ENCODE peak calls at places on chromosomes 11 and 22, in four cellular contexts. One of them, this sample, is unnamed.
A peak's percentile ranks its signal among the peaks of the same experiment; 100 is the strongest.

GRCh38 chr22:23715811-23716355 is 25.1 kb downstream of the RGL4 start:
- DNase-seq in H1: no peak
- DNase-seq in K562: peak; percentile 13
- DNase-seq in GM12878: no peak
- DNase-seq in this sample: no peak

GRCh38 chr11:68258363-68258765 is 13.4 kb downstream of the C11orf24 start:
- DNase-seq in H1: no peak
- DNase-seq in K562: no peak
- DNase-seq in GM12878: no peak
- DNase-seq in this sample: no peak

GRCh38 chr11:6251990-6252473 is 7.6 kb upstream of the CCKBR start:
- DNase-seq in H1: no peak
- DNase-seq in K562: peak; percentile 51
- DNase-seq in GM12878: no peak
- DNase-seq in this sample: peak; percentile 85

GRCh38 chr11:125517116-125517804 is 21.2 kb upstream of the FEZ1 start:
- DNase-seq in H1: peak; percentile 76
- DNase-seq in K562: peak; percentile 54
- DNase-seq in GM12878: no peak
- DNase-seq in this sample: peak; percentile 86

GRCh38 chr11:84549221-84549620 is 1077.9 kb downstream of the DLG2 start:
- DNase-seq in H1: no peak
- DNase-seq in K562: no peak
- DNase-seq in GM12878: no peak
- DNase-seq in this sample: no peak

GRCh38 chr11:112785104-112785503 is 176.1 kb upstream of the NCAM1 start:
- DNase-seq in H1: no peak
- DNase-seq in K562: no peak
- DNase-seq in GM12878: no peak
- DNase-seq in this sample: no peak

GRCh38 chr11:47565340-47566165 is at the start of gene PTPMT1:
- DNase-seq in H1: peak; percentile 86
- DNase-seq in K562: peak; percentile 85
- DNase-seq in GM12878: no peak
- DNase-seq in this sample: peak; percentile 61

GRCh38 chr11:12175694-12176241 is 65.4 kb downstream of the MICAL2 start:
- DNase-seq in H1: no peak
- DNase-seq in K562: no peak
- DNase-seq in GM12878: no peak
- DNase-seq in this sample: peak; percentile 97

GRCh38 chr11:85886089-85887056 is 31.2 kb downstream of the CCDC83 start:
- DNase-seq in H1: no peak
- DNase-seq in K562: no peak
- DNase-seq in GM12878: no peak
- DNase-seq in this sample: peak; percentile 65

GRCh38 chr11:72764503-72764902 is 12.3 kb upstream of the ARAP1 start:
- DNase-seq in H1: peak; percentile 82
- DNase-seq in K562: no peak
- DNase-seq in GM12878: no peak
- DNase-seq in this sample: no peak

GRCh38 chr11:78351193-78351592 is 66.4 kb downstream of the GAB2 start:
- DNase-seq in H1: no peak
- DNase-seq in K562: no peak
- DNase-seq in GM12878: no peak
- DNase-seq in this sample: no peak

GRCh38 chr11:22275600-22275999 is 62.6 kb upstream of the SLC17A6 start:
- DNase-seq in H1: no peak
- DNase-seq in K562: no peak
- DNase-seq in GM12878: no peak
- DNase-seq in this sample: no peak

GRCh38 chr11:47430524-47430923 is 4.3 kb upstream of the PSMC3 start:
- DNase-seq in H1: no peak
- DNase-seq in K562: no peak
- DNase-seq in GM12878: no peak
- DNase-seq in this sample: no peak

GRCh38 chr22:48245119-48245485 is 1482.7 kb downstream of the TBC1D22A start:
- DNase-seq in H1: no peak
- DNase-seq in K562: no peak
- DNase-seq in GM12878: no peak
- DNase-seq in this sample: no peak
- TF ChIP-seq CHD1 in H1: no peak
- TF ChIP-seq CHD1 in K562: no peak
- TF ChIP-seq CHD1 in GM12878: no peak
- TF ChIP-seq CHD1 in this sample: no peak

GRCh38 chr11:102915044-102915375 is 40.2 kb upstream of the MMP12 start:
- DNase-seq in H1: no peak
- DNase-seq in K562: no peak
- DNase-seq in GM12878: no peak
- DNase-seq in this sample: no peak
- TF ChIP-seq CTCF in H1: no peak
- TF ChIP-seq CTCF in K562: no peak
- TF ChIP-seq CTCF in GM12878: no peak
- TF ChIP-seq CTCF in this sample: no peak

GRCh38 chr11:42237701-42238235 is 778.3 kb upstream of the LRRC4C start:
- DNase-seq in H1: no peak
- DNase-seq in K562: no peak
- DNase-seq in GM12878: no peak
- DNase-seq in this sample: no peak
- TF ChIP-seq CHD1 in H1: no peak
- TF ChIP-seq CHD1 in K562: no peak
- TF ChIP-seq CHD1 in GM12878: no peak
- TF ChIP-seq CHD1 in this sample: no peak

GRCh38 chr11:131561486-131561885 is 191.1 kb downstream of the NTM start:
- DNase-seq in H1: no peak
- DNase-seq in K562: no peak
- DNase-seq in GM12878: no peak
- DNase-seq in this sample: no peak
- TF ChIP-seq CTCF in H1: no peak
- TF ChIP-seq CTCF in K562: no peak
- TF ChIP-seq CTCF in GM12878: no peak
- TF ChIP-seq CTCF in this sample: no peak

DNA sequence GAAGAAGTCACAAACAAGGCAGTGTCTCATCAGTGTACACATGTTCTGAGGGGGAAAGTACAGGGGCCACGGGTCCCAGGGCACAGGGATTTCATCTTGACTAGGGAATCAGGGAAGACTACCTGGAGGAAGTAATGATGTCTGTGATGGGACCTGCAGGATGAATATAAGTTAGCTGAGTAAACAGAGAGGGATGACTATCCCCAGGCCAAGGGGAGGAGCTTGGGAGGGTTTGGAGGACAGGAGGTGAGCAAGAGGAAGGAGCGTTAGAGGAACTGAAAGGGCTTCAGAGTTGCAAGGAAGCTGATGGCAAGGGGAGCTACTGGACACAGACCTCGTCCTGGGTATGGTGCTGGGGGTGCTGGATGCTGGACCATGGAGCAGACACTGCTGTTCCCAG is 56.4 kb downstream of the TRAF6 start:
- DNase-seq in H1: no peak
- DNase-seq in K562: peak; percentile 15
- DNase-seq in GM12878: no peak
- DNase-seq in this sample: peak; percentile 37
- TF ChIP-seq CHD1 in H1: no peak
- TF ChIP-seq CHD1 in K562: no peak
- TF ChIP-seq CHD1 in GM12878: no peak
- TF ChIP-seq CHD1 in this sample: no peak

GRCh38 chr11:116605543-116605942 is 167.2 kb downstream of the BUD13 start:
- DNase-seq in H1: peak; percentile 96
- DNase-seq in K562: peak; percentile 40
- DNase-seq in GM12878: no peak
- DNase-seq in this sample: peak; percentile 11
- TF ChIP-seq CTCF in H1: peak; percentile 93
- TF ChIP-seq CTCF in K562: peak; percentile 49
- TF ChIP-seq CTCF in GM12878: peak; percentile 47
- TF ChIP-seq CTCF in this sample: peak; percentile 20

GRCh38 chr11:65120831-65121230 is 1.1 kb downstream of the FAU start:
- DNase-seq in H1: no peak
- DNase-seq in K562: no peak
- DNase-seq in GM12878: no peak
- DNase-seq in this sample: no peak

GRCh38 chr11:65124480-65125196 is 2.5 kb downstream of the MRPL49 start:
- DNase-seq in H1: no peak
- DNase-seq in K562: no peak
- DNase-seq in GM12878: no peak
- DNase-seq in this sample: no peak

GRCh38 chr11:65121865-65122696 is at the start of the genes FAU and MRPL49:
- DNase-seq in H1: peak; percentile 98
- DNase-seq in K562: peak; percentile 96
- DNase-seq in GM12878: peak; percentile 95
- DNase-seq in this sample: peak; percentile 96

GRCh38 chr11:65119670-65119995 is 2.1 kb upstream of the ZNHIT2 start:
- DNase-seq in H1: no peak
- DNase-seq in K562: no peak
- DNase-seq in GM12878: no peak
- DNase-seq in this sample: no peak

GRCh38 chr11:65121447-65121864 is 478 bp downstream of the FAU start:
- DNase-seq in H1: no peak
- DNase-seq in K562: no peak
- DNase-seq in GM12878: no peak
- DNase-seq in this sample: no peak
- TF ChIP-seq CHD1 in H1: no peak
- TF ChIP-seq CHD1 in K562: no peak
- TF ChIP-seq CHD1 in GM12878: no peak
- TF ChIP-seq CHD1 in this sample: no peak

GRCh38 chr11:65809496-65809895 is 22.6 kb downstream of the OVOL1 start:
- DNase-seq in H1: no peak
- DNase-seq in K562: no peak
- DNase-seq in GM12878: no peak
- DNase-seq in this sample: no peak

GRCh38 chr11:65814131-65814959 is 19.4 kb upstream of the SNX32 start:
- DNase-seq in H1: no peak
- DNase-seq in K562: no peak
- DNase-seq in GM12878: no peak
- DNase-seq in this sample: peak; percentile 28

GRCh38 chr11:65810046-65810868 is 23.4 kb downstream of the OVOL1 start:
- DNase-seq in H1: no peak
- DNase-seq in K562: no peak
- DNase-seq in GM12878: no peak
- DNase-seq in this sample: no peak

GRCh38 chr11:65808744-65809341 is 22.0 kb downstream of the OVOL1 start:
- DNase-seq in H1: no peak
- DNase-seq in K562: no peak
- DNase-seq in GM12878: no peak
- DNase-seq in this sample: no peak

GRCh38 chr11:65811764-65812475 is 21.8 kb upstream of the SNX32 start:
- DNase-seq in H1: no peak
- DNase-seq in K562: no peak
- DNase-seq in GM12878: no peak
- DNase-seq in this sample: no peak
- TF ChIP-seq CTCF in H1: no peak
- TF ChIP-seq CTCF in K562: peak; percentile 27
- TF ChIP-seq CTCF in GM12878: no peak
- TF ChIP-seq CTCF in this sample: no peak

This sample was measured in IMR-90.